ENCODE peak calls at places on chromosomes 6 and 20, in five cellular contexts. F, N, X, A and Z are unnamed samples. For H3K36me3 and H3K4me1, the result is how much of the 10 kb centered on the place peaks cover.

GRCh38 chr20:37522258-37523011 is 1.4 kb downstream of the NNAT start:
- DNase-seq in F (peak), N (no peak), X (peak), A (peak), Z (no peak)

GRCh38 chr6:169112483-169113320 is 140.9 kb downstream of the THBS2 start:
- DNase-seq in F (no peak), N (no peak), X (no peak), A (no peak), Z (no peak)

GRCh38 chr20:38833154-38833856 is 27.8 kb downstream of the PPP1R16B start:
- DNase-seq in F (no peak), N (no peak), X (no peak), A (no peak), Z (peak)

GRCh38 chr6:165439928-165440554 is 130.6 kb upstream of the C6orf118 start:
- DNase-seq in F (peak), N (no peak), X (peak), A (no peak), Z (peak)

GRCh38 chr20:38497246-38497645 is 24.6 kb downstream of the RALGAPB start:
- DNase-seq in F (peak), N (no peak), X (no peak), A (no peak), Z (no peak)

GRCh38 chr20:45370571-45371204 is 7.4 kb downstream of the TP53TG5 start:
- DNase-seq in F (no peak), N (no peak), X (no peak), A (no peak), Z (no peak)

GRCh38 chr6:19869464-19869863 is 32.3 kb downstream of the ID4 start:
- DNase-seq in F (no peak), N (no peak), X (no peak), A (no peak), Z (no peak)

GRCh38 chr20:23114018-23114417 is 27.9 kb upstream of the CD93 start:
- DNase-seq in F (no peak), N (peak), X (no peak), A (no peak), Z (no peak)

GRCh38 chr6:46046558-46047169 is 31.0 kb upstream of the CLIC5 start:
- DNase-seq in F (no peak), N (no peak), X (no peak), A (no peak), Z (no peak)
- H3K36me3 ChIP-seq in F (under half), N (under half), X (under half), A (under half), Z (under half)

DNA sequence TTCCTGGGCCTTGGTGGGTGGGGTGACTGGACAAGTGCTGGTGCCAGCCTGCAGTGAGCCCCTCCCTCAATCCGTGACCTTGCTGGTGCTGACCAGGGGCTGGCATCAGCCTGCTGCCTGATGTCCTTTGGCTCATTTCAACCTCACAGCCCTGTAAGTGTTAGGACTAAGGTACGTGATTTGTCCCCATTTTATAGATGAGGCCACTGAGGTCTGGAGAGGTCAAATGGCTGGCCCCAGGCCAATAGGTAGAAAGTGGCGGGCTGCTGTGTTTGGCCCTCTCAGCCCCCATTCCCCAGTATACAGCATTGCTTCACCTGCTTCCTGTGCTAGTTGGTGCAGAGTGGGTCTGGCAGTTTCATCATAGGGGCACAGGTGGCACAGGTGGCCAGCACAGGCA is 20.1 kb downstream of the EFCAB8 start:
- DNase-seq in F (no peak), N (no peak), X (no peak), A (no peak), Z (no peak)
- H3K4me1 ChIP-seq in F (under half), N (under half), X (under half), A (under half), Z (under half)

GRCh38 chr6:150915156-150915555 is 49.7 kb downstream of the MTHFD1L start:
- DNase-seq in F (peak), N (no peak), X (no peak), A (no peak), Z (no peak)
- H3K36me3 ChIP-seq in F (half or more), N (under half), X (under half), A (under half), Z (under half)

GRCh38 chr6:5206920-5207561 is 53.7 kb downstream of the LYRM4 start:
- DNase-seq in F (no peak), N (no peak), X (no peak), A (no peak), Z (no peak)
- H3K4me1 ChIP-seq in F (under half), N (under half), X (half or more), A (under half), Z (under half)

GRCh38 chr6:75101896-75102680 is 103.8 kb downstream of the COL12A1 start:
- DNase-seq in F (peak), N (no peak), X (no peak), A (no peak), Z (no peak)

GRCh38 chr6:75103411-75103810 is 102.4 kb downstream of the COL12A1 start:
- DNase-seq in F (no peak), N (no peak), X (no peak), A (no peak), Z (no peak)

GRCh38 chr6:75096986-75097385 is 108.9 kb downstream of the COL12A1 start:
- DNase-seq in F (no peak), N (no peak), X (no peak), A (no peak), Z (no peak)

GRCh38 chr6:75094614-75095321 is 111.1 kb downstream of the COL12A1 start:
- DNase-seq in F (peak), N (no peak), X (no peak), A (no peak), Z (no peak)

GRCh38 chr6:75098709-75099108 is 107.1 kb downstream of the COL12A1 start:
- DNase-seq in F (peak), N (no peak), X (no peak), A (no peak), Z (no peak)
- H3K36me3 ChIP-seq in F (under half), N (under half), X (under half), A (under half), Z (under half)

GRCh38 chr6:111865049-111865585 is 8.1 kb downstream of the FYN start:
- DNase-seq in F (no peak), N (no peak), X (no peak), A (no peak), Z (no peak)

GRCh38 chr6:111862314-111862713 is 10.9 kb downstream of the FYN start:
- DNase-seq in F (no peak), N (no peak), X (no peak), A (no peak), Z (no peak)

GRCh38 chr6:111865909-111866546 is 7.2 kb downstream of the FYN start:
- DNase-seq in F (no peak), N (no peak), X (no peak), A (no peak), Z (no peak)

GRCh38 chr6:111862727-111863126 is 10.5 kb downstream of the FYN start:
- DNase-seq in F (no peak), N (no peak), X (no peak), A (no peak), Z (no peak)

GRCh38 chr6:111864138-111865048 is 8.9 kb downstream of the FYN start:
- DNase-seq in F (no peak), N (no peak), X (no peak), A (no peak), Z (no peak)
- H3K4me1 ChIP-seq in F (under half), N (under half), X (under half), A (under half), Z (half or more)

DNA sequence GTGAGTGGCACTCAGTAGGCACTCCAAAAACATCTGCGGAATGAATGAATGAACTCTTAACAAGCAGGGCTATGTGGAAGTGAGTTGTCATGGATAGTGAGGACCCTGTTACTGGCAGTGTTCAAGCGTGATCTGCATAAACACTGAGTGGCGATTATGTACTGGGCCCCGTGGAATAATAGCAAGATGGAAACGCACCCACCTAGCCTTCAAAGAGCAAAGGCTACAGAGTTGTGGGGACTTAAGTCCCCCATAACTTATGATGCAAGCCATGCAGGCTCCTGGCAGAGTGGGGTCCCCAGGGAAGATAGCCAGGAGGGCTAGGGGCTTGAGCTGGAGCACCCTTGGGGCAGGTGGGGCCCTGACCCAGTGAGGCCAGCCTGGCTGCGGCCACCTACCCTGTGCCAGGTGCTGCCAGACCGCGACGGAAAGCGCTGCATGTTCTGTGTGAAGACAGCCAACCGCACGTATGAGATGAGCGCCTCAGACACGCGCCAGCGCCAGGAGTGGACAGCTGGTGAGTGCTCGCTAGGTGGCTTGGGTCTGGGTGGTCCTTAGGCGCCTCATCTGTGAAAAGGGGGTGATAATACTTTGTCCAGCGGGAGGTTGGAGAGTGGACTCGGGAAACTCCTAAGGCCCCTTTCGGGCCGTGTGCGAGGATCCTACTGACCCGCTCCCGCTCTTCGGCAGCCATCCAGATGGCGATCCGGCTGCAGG is 20.0 kb downstream of the DEF6 start:
- DNase-seq in F (no peak), N (no peak), X (no peak), A (peak), Z (no peak)
- H3K36me3 ChIP-seq in F (under half), N (under half), X (under half), A (under half), Z (half or more)